ENCODE peak calls at places on chromosome 1, in eight cellular contexts. V is stimulated activated CD8-positive, alpha-beta memory T cell treated with anti-CD3 and anti-CD28 coated beads, Interleukin-4, amount 100 ng/mL, for 4 hours; N is smooth muscle cell of the brain vasculature; U is uterus; T is bronchial epithelial cell; G is progenitor cell of endocrine pancreas; A is DMS53; F is heart left ventricle. Z is an unnamed sample.

GRCh38 chr1:47508900-47509488 is 71.2 kb downstream of the FOXD2 start:
- DNase-seq in F (no peak), N (no peak), V (no peak), A (peak; percentile 50), G (no peak), U (no peak), T (no peak), Z (no peak)

GRCh38 chr1:44592208-44593145 is 81.8 kb downstream of the TMEM53 start:
- DNase-seq in U (no peak), N (no peak), V (no peak), F (no peak), G (no peak), A (no peak), T (no peak), Z (no peak)

GRCh38 chr1:2313651-2314296 is 77.6 kb downstream of the MORN1 start:
- DNase-seq in F (no peak), T (no peak), A (no peak), V (no peak), U (no peak), G (no peak), N (no peak), Z (no peak)

GRCh38 chr1:22362626-22363402 is 88.8 kb upstream of the ZBTB40 start:
- DNase-seq in G (no peak), T (no peak), U (no peak), A (no peak), N (no peak), F (no peak), V (no peak), Z (no peak)

GRCh38 chr1:182598296-182598695 is 5.9 kb downstream of the RGS16 start:
- DNase-seq in U (no peak), N (no peak), A (no peak), G (no peak), F (no peak), V (no peak), T (peak; percentile 44), Z (no peak)

GRCh38 chr1:43639990-43640794 is 9.8 kb upstream of the KDM4A start:
- DNase-seq in T (no peak), V (no peak), U (no peak), G (peak; percentile 28), A (peak; percentile 70), F (no peak), N (no peak), Z (no peak)

GRCh38 chr1:10830961-10831669 is 34.7 kb upstream of the CASZ1 start:
- DNase-seq in U (no peak), V (no peak), F (no peak), N (no peak), G (no peak), T (peak; percentile 67), A (no peak), Z (peak; percentile 6)

GRCh38 chr1:50373532-50373931 is 49.7 kb downstream of the DMRTA2 start:
- DNase-seq in U (no peak), N (no peak), A (no peak), F (no peak), G (no peak), V (no peak), T (no peak), Z (no peak)

GRCh38 chr1:202159534-202160371 is 649 bp downstream of the PTPN7 start:
- DNase-seq in U (no peak), V (peak; percentile 44), G (no peak), F (no peak), T (no peak), N (no peak), A (no peak), Z (no peak)

GRCh38 chr1:58941471-58942289 is 157.8 kb upstream of the JUN start:
- DNase-seq in F (no peak), G (no peak), A (no peak), U (no peak), T (no peak), N (no peak), V (no peak), Z (no peak)

GRCh38 chr1:200306954-200307754 is 102.7 kb downstream of the ZNF281 start:
- DNase-seq in G (no peak), F (no peak), T (peak; percentile 37), V (no peak), U (no peak), A (peak; percentile 73), N (no peak), Z (no peak)

GRCh38 chr1:54016343-54017282 is 1.4 kb downstream of the LDLRAD1 start:
- DNase-seq in V (no peak), F (no peak), T (peak; percentile 89), N (peak; percentile 74), U (no peak), G (no peak), A (peak; percentile 100), Z (peak; percentile 85)

GRCh38 chr1:46188295-46189030 is 9.8 kb downstream of the POMGNT1 start:
- DNase-seq in N (no peak), U (no peak), F (no peak), T (peak; percentile 43), V (no peak), G (no peak), A (no peak), Z (no peak)

GRCh38 chr1:102891868-102892625 is 216.3 kb downstream of the COL11A1 start:
- DNase-seq in T (peak; percentile 77), F (no peak), G (no peak), N (no peak), U (no peak), A (no peak), V (no peak), Z (peak; percentile 30)

GRCh38 chr1:219917851-219918466 is 10.4 kb downstream of the SLC30A10 start:
- DNase-seq in A (peak; percentile 64), T (peak; percentile 81), U (no peak), N (no peak), V (no peak), F (no peak), G (no peak), Z (peak; percentile 83)

GRCh38 chr1:2481885-2482284 is 5.8 kb downstream of the PLCH2 start:
- DNase-seq in A (no peak), N (no peak), G (no peak), T (peak; percentile 43), U (no peak), V (no peak), F (no peak), Z (peak; percentile 47)

GRCh38 chr1:213783273-213783672 is 204.5 kb upstream of the PROX1 start:
- DNase-seq in U (no peak), F (no peak), G (no peak), V (no peak), N (no peak), T (no peak), A (no peak), Z (no peak)

GRCh38 chr1:16017461-16018303 is at the start of gene HSPB7:
- DNase-seq in U (peak; percentile 94), F (peak; percentile 92), G (no peak), N (no peak), V (no peak), T (no peak), A (no peak), Z (no peak)

GRCh38 chr1:97726386-97726785 is 194.4 kb downstream of the DPYD start:
- DNase-seq in T (peak; percentile 55), A (peak; percentile 75), G (no peak), V (no peak), N (no peak), U (no peak), F (no peak), Z (peak; percentile 29)

GRCh38 chr1:26225033-26225831 is 8.8 kb upstream of the CEP85 start:
- DNase-seq in V (no peak), A (peak; percentile 93), T (peak; percentile 47), G (peak; percentile 77), N (no peak), U (peak; percentile 37), F (peak; percentile 76), Z (peak; percentile 50)

GRCh38 chr1:36583980-36584805 is 101.5 kb upstream of the CSF3R start:
- DNase-seq in N (no peak), G (no peak), T (no peak), F (no peak), A (no peak), V (no peak), U (no peak), Z (no peak)

GRCh38 chr1:20793236-20793635 is 6.1 kb upstream of the HP1BP3 start:
- DNase-seq in N (no peak), U (no peak), V (no peak), A (no peak), F (no peak), T (no peak), G (no peak), Z (no peak)